ENCODE peak calls at places on chromosome 13, in five cellular contexts. One of them, this sample, is unnamed.
A peak's percentile ranks its signal among the peaks of the same experiment; 100 is the strongest.

GRCh38 chr13:50805805-50806204 is 37.7 kb downstream of the DLEU7 start:
- DNase-seq in nucleus accumbens: no peak
- DNase-seq in suprapubic skin: no peak
- DNase-seq in T-cell: no peak
- DNase-seq in DMS153: no peak
- DNase-seq in this sample: no peak

GRCh38 chr13:48263196-48263595 is 30.2 kb downstream of the ITM2B start:
- DNase-seq in nucleus accumbens: no peak
- DNase-seq in suprapubic skin: no peak
- DNase-seq in T-cell: no peak
- DNase-seq in DMS153: no peak
- DNase-seq in this sample: no peak

GRCh38 chr13:43448605-43449004 is 338.2 kb downstream of the ENOX1 start:
- DNase-seq in nucleus accumbens: peak; percentile 3
- DNase-seq in suprapubic skin: no peak
- DNase-seq in T-cell: no peak
- DNase-seq in DMS153: no peak
- DNase-seq in this sample: no peak

GRCh38 chr13:81021284-81021683 is 680.4 kb upstream of the SPRY2 start:
- DNase-seq in nucleus accumbens: no peak
- DNase-seq in suprapubic skin: no peak
- DNase-seq in T-cell: no peak
- DNase-seq in DMS153: no peak
- DNase-seq in this sample: no peak

GRCh38 chr13:70923863-70924752 is 815.9 kb upstream of the KLHL1 start:
- DNase-seq in nucleus accumbens: no peak
- DNase-seq in suprapubic skin: no peak
- DNase-seq in T-cell: no peak
- DNase-seq in DMS153: no peak
- DNase-seq in this sample: no peak

GRCh38 chr13:113520571-113520970 is 30.1 kb upstream of the DCUN1D2 start:
- DNase-seq in nucleus accumbens: no peak
- DNase-seq in suprapubic skin: no peak
- DNase-seq in T-cell: no peak
- DNase-seq in DMS153: no peak
- DNase-seq in this sample: no peak

GRCh38 chr13:110907951-110908898 is 6.6 kb downstream of the ANKRD10 start:
- DNase-seq in nucleus accumbens: no peak
- DNase-seq in suprapubic skin: no peak
- DNase-seq in T-cell: no peak
- DNase-seq in DMS153: peak; percentile 43
- DNase-seq in this sample: peak; percentile 24

GRCh38 chr13:110942248-110942981 is 27.5 kb upstream of the ANKRD10 start:
- DNase-seq in nucleus accumbens: no peak
- DNase-seq in suprapubic skin: no peak
- DNase-seq in T-cell: no peak
- DNase-seq in DMS153: no peak
- DNase-seq in this sample: peak; percentile 61

GRCh38 chr13:113029487-113030258 is 60.7 kb downstream of the MCF2L start:
- DNase-seq in nucleus accumbens: peak; percentile 66
- DNase-seq in suprapubic skin: no peak
- DNase-seq in T-cell: no peak
- DNase-seq in DMS153: peak; percentile 7
- DNase-seq in this sample: peak; percentile 65

GRCh38 chr13:100751826-100752225 is 77.2 kb upstream of the TMTC4 start:
- DNase-seq in nucleus accumbens: peak; percentile 19
- DNase-seq in suprapubic skin: no peak
- DNase-seq in T-cell: no peak
- DNase-seq in DMS153: no peak
- DNase-seq in this sample: no peak

GRCh38 chr13:40190656-40191100 is 475.8 kb downstream of the FOXO1 start:
- DNase-seq in nucleus accumbens: peak; percentile 68
- DNase-seq in suprapubic skin: no peak
- DNase-seq in T-cell: peak; percentile 81
- DNase-seq in DMS153: no peak
- DNase-seq in this sample: peak; percentile 77

GRCh38 chr13:48645845-48646244 is 7.9 kb upstream of the CYSLTR2 start:
- DNase-seq in nucleus accumbens: no peak
- DNase-seq in suprapubic skin: no peak
- DNase-seq in T-cell: no peak
- DNase-seq in DMS153: no peak
- DNase-seq in this sample: no peak

GRCh38 chr13:52879950-52880650 is 31.7 kb upstream of the PCDH8 start:
- DNase-seq in nucleus accumbens: no peak
- DNase-seq in suprapubic skin: no peak
- DNase-seq in T-cell: no peak
- DNase-seq in DMS153: peak; percentile 44
- DNase-seq in this sample: no peak

GRCh38 chr13:113856716-113857065 is 7.2 kb downstream of the GAS6 start:
- DNase-seq in nucleus accumbens: peak; percentile 28
- DNase-seq in suprapubic skin: peak; percentile 61
- DNase-seq in T-cell: no peak
- DNase-seq in DMS153: no peak
- DNase-seq in this sample: no peak

GRCh38 chr13:52104624-52105023 is 24.2 kb downstream of the NEK5 start:
- DNase-seq in nucleus accumbens: no peak
- DNase-seq in suprapubic skin: no peak
- DNase-seq in T-cell: no peak
- DNase-seq in DMS153: no peak
- DNase-seq in this sample: no peak

GRCh38 chr13:40348096-40348679 is 318.3 kb downstream of the FOXO1 start:
- DNase-seq in nucleus accumbens: peak; percentile 11
- DNase-seq in suprapubic skin: no peak
- DNase-seq in T-cell: no peak
- DNase-seq in DMS153: no peak
- DNase-seq in this sample: no peak

GRCh38 chr13:78603240-78603947 is at the start of gene POU4F1:
- DNase-seq in nucleus accumbens: peak; percentile 39
- DNase-seq in suprapubic skin: no peak
- DNase-seq in T-cell: peak; percentile 33
- DNase-seq in DMS153: peak; percentile 88
- DNase-seq in this sample: peak; percentile 85

This sample was measured in activated CD4-positive, alpha-beta T cell treated with anti-CD3 and anti-CD28 coated beads for 48 hours.